ENCODE peak calls at places on chromosomes 16 and 17, in eight cellular contexts. M is astrocyte, L is IMR-90, D is fibroblast of lung, E is endothelial cell of umbilical vein, W is GM12878, K is neural progenitor cell, P is OCI-LY7. H is an unnamed sample.
A peak's percentile ranks its signal among the peaks of the same experiment; 100 is the strongest.

GRCh38 chr17:44147812-44148211 is 6.1 kb downstream of the HROB start:
- DNase-seq in P (no peak), M (no peak), L (no peak), W (no peak), D (no peak), K (no peak), E (no peak), H (no peak)

GRCh38 chr16:14449790-14450463 is 180.1 kb downstream of the PARN start:
- DNase-seq in P (no peak), D (peak; percentile 21), L (peak; percentile 57), W (no peak), M (peak; percentile 15), E (no peak), K (no peak), H (no peak)

GRCh38 chr16:53089434-53090270 is 34.9 kb downstream of the CHD9 start:
- DNase-seq in M (peak; percentile 41), L (no peak), D (peak; percentile 57), E (peak; percentile 75), W (no peak), P (no peak), K (peak; percentile 65), H (no peak)

GRCh38 chr16:86864586-86864985 is 286.2 kb downstream of the FOXL1 start:
- DNase-seq in E (no peak), M (no peak), D (no peak), L (no peak), W (no peak), P (no peak), K (no peak), H (no peak)

GRCh38 chr16:88331989-88332920 is 50.5 kb upstream of the ZNF469 start:
- DNase-seq in W (no peak), L (peak; percentile 100), K (no peak), E (peak; percentile 89), P (no peak), M (peak; percentile 100), D (peak; percentile 100), H (peak; percentile 98)

GRCh38 chr16:49766280-49766679 is 89.6 kb downstream of the ZNF423 start:
- DNase-seq in D (no peak), M (no peak), K (no peak), E (no peak), P (no peak), L (no peak), W (no peak), H (no peak)

GRCh38 chr16:50671644-50672260 is 9.4 kb downstream of the SNX20 start:
- DNase-seq in M (no peak), L (peak; percentile 16), W (no peak), D (no peak), K (peak; percentile 52), E (peak; percentile 17), P (peak; percentile 50), H (peak; percentile 26)

GRCh38 chr17:45405250-45406086 is 27.2 kb downstream of the ARHGAP27 start:
- DNase-seq in D (peak; percentile 15), E (no peak), P (peak; percentile 32), W (no peak), L (no peak), K (peak; percentile 97), M (no peak), H (no peak)

GRCh38 chr17:75238684-75239191 is 22.7 kb downstream of the GGA3 start:
- DNase-seq in K (peak; percentile 80), M (peak; percentile 30), P (peak; percentile 89), L (peak; percentile 69), D (peak; percentile 58), E (peak; percentile 62), W (no peak), H (peak; percentile 46)

GRCh38 chr17:14317383-14317782 is 16.5 kb downstream of the HS3ST3B1 start:
- DNase-seq in D (no peak), L (no peak), M (no peak), K (peak; percentile 23), E (no peak), P (no peak), W (no peak), H (no peak)

GRCh38 chr17:28227278-28228108 is 91.5 kb upstream of the TMEM97 start:
- DNase-seq in E (no peak), K (peak; percentile 99), D (peak; percentile 43), W (no peak), M (peak; percentile 14), P (no peak), L (no peak), H (peak; percentile 73)

GRCh38 chr17:59520276-59520675 is 45.1 kb upstream of the DHX40 start:
- DNase-seq in L (no peak), D (no peak), W (no peak), P (no peak), K (no peak), M (no peak), E (no peak), H (no peak)
- H2AFZ ChIP-seq in L (no peak overlapping the region), D (no peak overlapping the region), W (no peak overlapping the region), P (no peak overlapping the region), K (no peak overlapping the region), M (no peak overlapping the region), E (no peak overlapping the region), H (no peak overlapping the region)

GRCh38 chr16:81929841-81930240 is 81.4 kb downstream of the SDR42E1 start:
- DNase-seq in P (no peak), D (no peak), K (no peak), L (no peak), W (no peak), E (no peak), M (no peak), H (no peak)

GRCh38 chr16:81931927-81932326 is 79.3 kb downstream of the SDR42E1 start:
- DNase-seq in L (no peak), E (no peak), K (no peak), W (no peak), P (no peak), M (no peak), D (no peak), H (no peak)

GRCh38 chr16:81928975-81929374 is 82.3 kb downstream of the SDR42E1 start:
- DNase-seq in D (no peak), M (no peak), E (no peak), P (no peak), K (no peak), W (no peak), L (no peak), H (peak; percentile 74)

GRCh38 chr16:81936209-81936608 is 75.1 kb downstream of the SDR42E1 start:
- DNase-seq in P (no peak), W (no peak), K (no peak), L (no peak), D (no peak), M (no peak), E (no peak), H (no peak)

DNA sequence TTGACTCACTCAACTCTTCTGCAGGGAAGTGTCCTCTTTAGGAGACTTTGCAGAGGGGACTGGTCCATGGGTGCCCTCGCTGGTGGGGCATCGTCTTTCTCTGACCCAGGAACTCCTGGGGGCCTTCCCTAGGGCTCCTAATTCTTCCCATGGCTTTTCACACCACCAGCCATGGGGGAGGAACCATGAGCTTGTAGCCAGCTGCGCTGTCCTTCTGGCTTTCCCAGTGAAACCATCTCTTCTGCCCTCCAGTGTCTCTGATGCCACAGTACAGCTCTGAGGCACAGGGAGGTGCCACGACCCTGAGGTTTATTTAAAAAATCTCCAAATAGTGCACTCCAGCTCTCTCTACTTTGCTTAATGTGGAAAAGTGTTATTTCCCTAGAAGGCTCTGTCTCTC is 78.6 kb downstream of the SDR42E1 start:
- DNase-seq in L (no peak), E (peak; percentile 14), P (no peak), D (no peak), K (no peak), M (no peak), W (no peak), H (no peak)
- H2AFZ ChIP-seq in L (no peak overlapping the region), E (no peak overlapping the region), P (no peak overlapping the region), D (no peak overlapping the region), K (no peak overlapping the region), M (no peak overlapping the region), W (no peak overlapping the region), H (no peak overlapping the region)

DNA sequence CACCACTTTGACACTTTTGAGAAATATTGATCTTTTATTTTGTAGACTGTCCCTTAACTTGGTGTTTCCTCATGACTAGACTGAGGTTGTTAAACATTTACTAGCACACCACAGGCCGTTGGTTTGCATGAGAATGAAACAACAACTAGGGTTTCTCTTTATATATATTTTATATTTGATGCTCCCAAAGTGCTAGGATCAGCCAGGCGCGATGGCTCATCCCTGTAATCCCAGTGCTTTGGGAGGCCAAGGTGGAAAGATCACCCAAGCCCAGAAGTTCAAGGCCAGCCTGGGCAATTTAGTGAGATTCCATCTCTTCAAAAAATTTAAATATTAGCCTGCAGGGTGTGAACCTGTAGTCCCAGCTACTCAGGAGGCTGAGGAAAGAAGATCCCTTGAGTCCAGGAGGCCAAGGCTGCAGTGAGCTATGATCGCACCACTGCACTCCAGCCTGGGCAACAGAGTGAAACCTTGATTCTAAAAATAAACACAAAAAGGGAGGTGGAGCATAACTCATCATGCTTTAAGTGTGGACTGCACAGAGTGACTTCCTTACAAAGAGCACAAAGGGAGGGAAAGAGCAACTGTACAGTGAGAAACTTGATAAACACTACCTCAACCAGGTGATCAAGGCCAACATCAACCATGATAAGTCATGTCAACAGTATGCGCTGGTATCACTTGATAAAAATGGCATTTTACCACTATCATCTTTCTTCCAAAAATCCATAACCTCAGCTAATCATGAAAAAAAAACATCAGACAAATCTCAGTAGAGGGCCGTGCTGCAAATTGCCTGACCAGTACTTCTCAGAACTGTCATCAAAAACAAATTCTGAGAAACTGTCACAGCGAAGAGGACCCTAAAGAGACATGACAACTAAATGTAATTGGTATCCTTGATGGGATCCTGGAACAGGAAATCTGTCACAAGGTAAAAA is 72.8 kb upstream of the ATF7IP2 start:
- DNase-seq in D (no peak), P (peak; percentile 81), M (no peak), W (peak; percentile 80), E (no peak), L (no peak), K (no peak), H (no peak)
- H2AFZ ChIP-seq in D (no peak overlapping the region), P (peak overlapping the region; percentile 98), M (no peak overlapping the region), W (peak overlapping the region; percentile 54), E (no peak overlapping the region), L (no peak overlapping the region), K (no peak overlapping the region), H (no peak overlapping the region)

GRCh38 chr16:20875358-20875656 is 24.9 kb downstream of the DCUN1D3 start:
- DNase-seq in M (no peak), W (no peak), E (no peak), K (no peak), D (no peak), P (peak; percentile 8), L (no peak), H (no peak)

GRCh38 chr16:20874088-20874581 is 26.0 kb downstream of the DCUN1D3 start:
- DNase-seq in D (peak; percentile 69), K (no peak), M (peak; percentile 59), P (no peak), E (no peak), L (no peak), W (no peak), H (no peak)

GRCh38 chr16:20871258-20871657 is 28.9 kb downstream of the DCUN1D3 start:
- DNase-seq in P (no peak), M (no peak), L (no peak), W (no peak), K (no peak), D (no peak), E (no peak), H (no peak)

GRCh38 chr16:20871935-20872815 is 28.0 kb downstream of the DCUN1D3 start:
- DNase-seq in E (no peak), L (no peak), P (no peak), K (no peak), D (peak; percentile 53), M (peak; percentile 51), W (no peak), H (no peak)

DNA sequence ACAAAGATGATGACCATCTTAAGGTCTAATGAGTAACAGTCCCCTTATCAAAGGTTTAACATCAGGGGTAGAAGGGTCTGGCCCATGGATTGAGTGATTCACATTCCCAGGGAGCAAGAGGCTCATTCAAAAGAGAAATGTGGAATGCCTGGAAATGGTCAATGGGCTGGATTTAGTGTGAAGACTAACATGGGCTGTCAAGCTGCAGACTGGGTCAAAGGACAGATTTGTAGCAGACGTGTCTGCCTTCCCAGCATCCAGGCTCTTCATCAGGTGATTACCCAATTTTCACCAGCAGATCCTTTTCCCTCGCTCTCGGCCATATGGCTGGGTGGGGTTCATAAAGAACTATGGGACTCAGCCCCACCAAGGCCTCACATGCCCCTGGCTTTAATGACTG is 26.8 kb downstream of the DCUN1D3 start:
- DNase-seq in W (no peak), L (no peak), E (no peak), K (no peak), M (no peak), P (no peak), D (no peak), H (no peak)
- H2AFZ ChIP-seq in W (no peak overlapping the region), L (peak overlapping the region; percentile 9), E (no peak overlapping the region), K (no peak overlapping the region), M (no peak overlapping the region), P (no peak overlapping the region), D (no peak overlapping the region), H (no peak overlapping the region)

H was measured in mammary epithelial cell.